ENCODE peak calls at places on chromosomes 1 and 21, in seven cellular contexts. W is gastroesophageal sphincter; I is left colon; V is activated CD8-positive, alpha-beta T cell treated with anti-CD3 and anti-CD28 coated beads, Interleukin-2, amount 10 ng/mL, durations not matched to agents 7 days and 5 days; T is effector memory CD8-positive, alpha-beta T cell; B is left cardiac atrium; K is SK-N-SH treated with all-trans-retinoic acid at 6 μM for 48 hours. N is an unnamed sample.

GRCh38 chr1:233019921-233020320 is 69.5 kb downstream of the NTPCR start:
- ATAC-seq in W (no peak), I (peak; percentile 83), V (no peak), T (no peak), B (peak; percentile 35), K (no peak), N (no peak)

GRCh38 chr1:54304518-54304917 is 101.7 kb downstream of the SSBP3 start:
- ATAC-seq in W (no peak), I (no peak), V (no peak), T (no peak), B (no peak), K (no peak), N (no peak)

GRCh38 chr1:91282695-91283420 is 121.8 kb downstream of the HFM1 start:
- ATAC-seq in W (peak; percentile 69), I (peak; percentile 54), V (no peak), T (peak; percentile 41), B (peak; percentile 72), K (peak; percentile 84), N (peak; percentile 63)

GRCh38 chr1:25565188-25565591 is 21.8 kb downstream of the LDLRAP1 start:
- ATAC-seq in W (no peak), I (no peak), V (peak; percentile 41), T (no peak), B (no peak), K (no peak), N (no peak)

GRCh38 chr21:17513214-17514123 is 626 bp downstream of the CXADR start:
- ATAC-seq in W (peak; percentile 54), I (peak; percentile 47), V (peak; percentile 46), T (peak; percentile 31), B (peak; percentile 54), K (peak; percentile 68), N (peak; percentile 39)

GRCh38 chr1:237470712-237471310 is 419.9 kb downstream of the ZP4 start:
- ATAC-seq in W (no peak), I (no peak), V (no peak), T (no peak), B (peak; percentile 41), K (no peak), N (no peak)

GRCh38 chr1:154501423-154502065 is 475 bp upstream of the TDRD10 start:
- ATAC-seq in W (peak; percentile 81), I (peak; percentile 45), V (peak; percentile 13), T (peak; percentile 45), B (peak; percentile 81), K (no peak), N (peak; percentile 43)

GRCh38 chr1:176801553-176802020 is 338.6 kb downstream of the PAPPA2 start:
- ATAC-seq in W (peak; percentile 83), I (no peak), V (no peak), T (no peak), B (peak; percentile 74), K (no peak), N (no peak)

GRCh38 chr1:85465099-85465790 is at the start of gene DDAH1:
- ATAC-seq in W (peak; percentile 82), I (peak; percentile 70), V (peak; percentile 56), T (peak; percentile 7), B (peak; percentile 91), K (peak; percentile 70), N (peak; percentile 73)

GRCh38 chr1:215631489-215631888 is 64.4 kb downstream of the KCTD3 start:
- ATAC-seq in W (no peak), I (no peak), V (no peak), T (no peak), B (peak; percentile 54), K (peak; percentile 65), N (peak; percentile 91)

GRCh38 chr1:15849775-15850449 is 2.4 kb downstream of the SPEN start:
- ATAC-seq in W (no peak), I (peak; percentile 3), V (no peak), T (no peak), B (peak; percentile 10), K (peak; percentile 77), N (no peak)

GRCh38 chr1:207049974-207050391 is 1.0 kb downstream of the YOD1 start:
- ATAC-seq in W (no peak), I (peak; percentile 36), V (peak; percentile 32), T (peak; percentile 44), B (peak; percentile 50), K (peak; percentile 60), N (no peak)

GRCh38 chr1:229003233-229004031 is 267.5 kb upstream of the RAB4A start:
- ATAC-seq in W (peak; percentile 76), I (no peak), V (no peak), T (no peak), B (peak; percentile 62), K (no peak), N (no peak)

GRCh38 chr1:41687007-41687406 is 202.5 kb upstream of the EDN2 start:
- ATAC-seq in W (no peak), I (no peak), V (no peak), T (no peak), B (no peak), K (no peak), N (no peak)

GRCh38 chr21:33198346-33199135 is 31.2 kb upstream of the IFNAR2 start:
- ATAC-seq in W (peak; percentile 44), I (no peak), V (no peak), T (no peak), B (peak; percentile 81), K (no peak), N (no peak)

GRCh38 chr1:229370601-229371021 is 27.8 kb upstream of the CCSAP start:
- ATAC-seq in W (no peak), I (no peak), V (no peak), T (no peak), B (peak; percentile 89), K (peak; percentile 51), N (no peak)

GRCh38 chr1:22275211-22275610 is 132.3 kb upstream of the WNT4 start:
- ATAC-seq in W (no peak), I (no peak), V (no peak), T (no peak), B (no peak), K (no peak), N (peak; percentile 10)

GRCh38 chr1:208921259-208921658 is 662.3 kb upstream of the CAMK1G start:
- ATAC-seq in W (no peak), I (no peak), V (no peak), T (no peak), B (no peak), K (no peak), N (no peak)

GRCh38 chr1:25204797-25205441 is 27.4 kb downstream of the SYF2 start:
- ATAC-seq in W (no peak), I (peak; percentile 33), V (no peak), T (peak; percentile 66), B (peak; percentile 44), K (peak; percentile 87), N (peak; percentile 68)

GRCh38 chr1:14661220-14661619 is 62.7 kb downstream of the KAZN start:
- ATAC-seq in W (peak; percentile 86), I (no peak), V (no peak), T (no peak), B (peak; percentile 79), K (no peak), N (no peak)

GRCh38 chr1:248627971-248628844 is 6.7 kb downstream of the OR2T11 start:
- ATAC-seq in W (no peak), I (no peak), V (no peak), T (no peak), B (no peak), K (no peak), N (no peak)

GRCh38 chr1:178417858-178418257 is 78.9 kb downstream of the CLEC20A start:
- ATAC-seq in W (no peak), I (no peak), V (no peak), T (no peak), B (no peak), K (peak; percentile 79), N (peak; percentile 99)

GRCh38 chr1:24161270-24161669 is 18.3 kb upstream of the IL22RA1 start:
- ATAC-seq in W (no peak), I (peak; percentile 96), V (no peak), T (no peak), B (no peak), K (peak; percentile 29), N (peak; percentile 34)

GRCh38 chr1:206895837-206896242 is 1.4 kb upstream of the IL24 start:
- ATAC-seq in W (no peak), I (peak; percentile 33), V (no peak), T (no peak), B (peak; percentile 28), K (no peak), N (no peak)